ENCODE peak calls at places on chromosomes 7 and 10, in four cellular contexts. H is fibroblast of pulmonary artery, X is IMR-90, E is pancreas. Y is an unnamed sample.

GRCh38 chr7:112009081-112009480 is 197.1 kb downstream of the DOCK4 start:
- DNase-seq in H (peak), X (peak), E (no peak), Y (no peak)

GRCh38 chr7:73850781-73851207 is 8.5 kb upstream of the METTL27 start:
- DNase-seq in H (peak), X (peak), E (peak), Y (no peak)

GRCh38 chr7:40156988-40157387 is 22.2 kb downstream of the SUGCT start:
- DNase-seq in H (no peak), X (no peak), E (no peak), Y (no peak)

GRCh38 chr10:75972494-75973276 is 541.3 kb downstream of the LRMDA start:
- DNase-seq in H (peak), X (peak), E (no peak), Y (no peak)

GRCh38 chr10:127344346-127344745 is 148.0 kb upstream of the INSYN2A start:
- DNase-seq in H (no peak), X (no peak), E (no peak), Y (no peak)

GRCh38 chr10:90930971-90931841 is 10.3 kb upstream of the ANKRD1 start:
- DNase-seq in H (peak), X (peak), E (no peak), Y (peak)

GRCh38 chr7:30916255-30916654 is 4.6 kb downstream of the AQP1 start:
- DNase-seq in H (no peak), X (no peak), E (peak), Y (no peak)

GRCh38 chr10:101238732-101239105 is 9.5 kb upstream of the LBX1 start:
- DNase-seq in H (no peak), X (no peak), E (no peak), Y (no peak)

GRCh38 chr10:3805227-3805790 is 20.3 kb upstream of the KLF6 start:
- DNase-seq in H (peak), X (peak), E (no peak), Y (peak)

GRCh38 chr7:815284-816216 is 16.7 kb upstream of the SUN1 start:
- DNase-seq in H (no peak), X (no peak), E (peak), Y (no peak)

GRCh38 chr10:6637053-6637452 is 57.0 kb upstream of the PRKCQ start:
- DNase-seq in H (no peak), X (no peak), E (no peak), Y (no peak)

GRCh38 chr7:81447351-81447952 is 322.4 kb downstream of the HGF start:
- DNase-seq in H (peak), X (peak), E (no peak), Y (no peak)

GRCh38 chr7:81441750-81442149 is 328.1 kb downstream of the HGF start:
- DNase-seq in H (no peak), X (no peak), E (no peak), Y (no peak)

GRCh38 chr7:81449105-81449504 is 320.7 kb downstream of the HGF start:
- DNase-seq in H (peak), X (no peak), E (no peak), Y (no peak)

GRCh38 chr7:81445462-81445861 is 324.4 kb downstream of the HGF start:
- DNase-seq in H (no peak), X (no peak), E (no peak), Y (no peak)

DNA sequence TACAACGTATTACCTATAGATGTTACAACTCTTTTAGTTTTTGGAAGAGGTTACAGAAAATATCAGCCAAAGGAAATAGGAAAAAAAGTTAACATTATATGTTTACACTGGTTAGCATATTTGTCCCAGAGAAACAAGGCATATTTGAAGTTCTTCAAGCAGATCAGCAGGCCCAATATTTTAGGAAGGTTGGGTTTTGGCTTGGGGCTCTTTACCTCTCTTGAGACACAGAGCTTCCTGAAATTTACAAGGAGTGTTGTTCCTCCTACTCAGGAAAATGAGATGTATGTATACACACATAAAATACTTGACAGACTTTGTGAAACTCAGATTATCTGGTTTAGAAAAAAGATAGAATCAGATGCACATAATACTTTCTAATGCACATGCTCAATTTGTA is 323.6 kb downstream of the HGF start:
- DNase-seq in H (no peak), X (no peak), E (no peak), Y (no peak)
- TF ChIP-seq CTCF in H (no peak), X (no peak), E (no peak), Y (no peak)

DNA sequence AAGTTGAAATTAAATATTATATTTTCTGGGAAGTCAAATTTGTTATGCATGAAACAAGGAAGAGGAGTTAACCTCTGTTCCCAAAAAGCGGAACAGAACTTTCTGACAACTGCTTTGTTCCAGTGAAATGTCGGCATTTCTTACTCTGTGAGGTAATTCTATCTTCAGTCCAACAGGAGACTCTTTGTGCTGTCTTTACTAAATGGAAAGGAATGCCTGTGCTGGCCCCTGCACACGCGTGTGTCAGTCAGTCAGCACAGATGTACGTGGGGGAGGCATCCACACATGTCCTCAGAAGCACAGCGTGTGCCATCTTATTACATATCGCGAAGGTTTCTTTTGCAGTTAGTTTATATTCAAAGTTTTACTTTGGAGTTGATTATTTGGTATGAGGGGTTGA is 37.5 kb downstream of the NET1 start:
- DNase-seq in H (peak), X (peak), E (no peak), Y (no peak)
- H3K4me3 ChIP-seq in H (peak), X (peak), E (peak), Y (no peak)

DNA sequence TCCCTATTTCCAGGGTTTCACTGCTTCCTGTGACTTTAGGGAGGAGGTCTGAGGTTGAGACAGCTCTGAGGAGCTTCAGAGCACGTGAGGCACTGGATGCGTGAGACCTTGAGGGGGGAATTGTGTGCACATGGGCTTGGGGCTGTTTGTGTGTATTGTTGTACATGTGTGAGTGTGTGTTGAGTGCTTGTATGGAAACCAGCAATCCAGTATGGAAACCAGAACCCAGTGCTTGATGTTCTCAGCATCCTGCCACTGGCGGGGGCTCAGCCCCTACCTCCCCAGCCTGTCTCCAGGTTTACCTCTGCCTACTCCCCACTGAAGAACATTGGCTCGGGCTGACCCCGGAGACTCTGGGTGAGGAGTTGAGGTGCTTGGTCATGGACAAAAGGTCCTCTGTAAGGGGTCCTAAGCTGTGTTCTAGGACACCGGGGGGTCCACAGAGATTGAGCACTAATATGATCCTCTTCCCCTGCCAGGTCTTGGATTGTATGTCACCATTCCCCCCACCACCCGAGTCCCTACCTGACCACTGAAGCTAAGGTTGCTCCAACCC is 20.8 kb downstream of the SFTPD start:
- DNase-seq in H (no peak), X (no peak), E (no peak), Y (no peak)
- TF ChIP-seq CTCF in H (no peak), X (no peak), E (no peak), Y (no peak)

DNA sequence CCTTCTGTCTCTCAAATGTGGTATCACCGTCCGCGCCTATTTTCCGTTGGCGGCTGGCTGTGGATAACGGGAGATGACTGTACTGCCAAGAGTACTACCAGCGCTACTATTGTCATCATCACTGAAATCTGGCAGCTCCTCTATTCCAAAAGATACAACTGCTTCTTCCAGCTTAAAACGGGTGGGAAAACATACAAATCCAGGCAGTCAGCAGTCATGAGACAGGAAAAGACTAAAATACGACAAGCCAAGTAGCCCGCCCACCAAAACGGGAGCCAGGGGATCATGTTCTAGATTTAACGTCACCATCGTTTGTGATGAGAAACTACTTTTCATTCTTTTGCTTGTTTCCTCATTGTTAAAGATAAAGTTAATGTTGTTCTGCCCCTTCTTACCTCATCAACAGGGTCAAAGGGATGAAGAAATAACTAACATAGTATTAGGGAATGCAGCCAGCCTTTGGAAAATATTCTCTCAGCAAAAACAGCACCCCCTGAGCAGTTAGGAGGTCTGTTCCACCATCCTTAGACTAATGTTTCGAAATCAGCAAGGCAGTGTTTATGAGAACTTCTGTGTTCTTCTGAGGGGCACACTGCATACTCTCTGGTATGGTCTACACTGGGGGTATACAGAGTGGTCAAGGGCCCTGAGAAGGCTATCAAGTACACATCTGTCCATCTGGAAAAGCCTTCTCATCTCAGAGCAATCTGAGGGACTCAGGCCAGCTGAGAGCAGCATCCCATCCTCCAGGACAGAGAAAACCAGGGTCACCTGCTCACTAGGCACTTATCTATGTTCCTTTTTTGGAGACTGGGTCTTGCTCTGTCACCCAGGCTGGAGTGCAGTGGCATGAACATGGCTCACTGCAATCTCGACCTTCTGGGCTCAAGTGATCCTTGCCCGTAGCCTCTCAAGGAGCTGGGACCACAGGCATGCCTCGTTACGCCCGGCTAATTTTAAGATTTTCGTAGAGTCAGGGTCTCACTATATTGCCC is 47.5 kb downstream of the GNA12 start:
- DNase-seq in H (peak), X (peak), E (no peak), Y (peak)
- H3K4me3 ChIP-seq in H (peak), X (no peak), E (no peak), Y (no peak)

DNA sequence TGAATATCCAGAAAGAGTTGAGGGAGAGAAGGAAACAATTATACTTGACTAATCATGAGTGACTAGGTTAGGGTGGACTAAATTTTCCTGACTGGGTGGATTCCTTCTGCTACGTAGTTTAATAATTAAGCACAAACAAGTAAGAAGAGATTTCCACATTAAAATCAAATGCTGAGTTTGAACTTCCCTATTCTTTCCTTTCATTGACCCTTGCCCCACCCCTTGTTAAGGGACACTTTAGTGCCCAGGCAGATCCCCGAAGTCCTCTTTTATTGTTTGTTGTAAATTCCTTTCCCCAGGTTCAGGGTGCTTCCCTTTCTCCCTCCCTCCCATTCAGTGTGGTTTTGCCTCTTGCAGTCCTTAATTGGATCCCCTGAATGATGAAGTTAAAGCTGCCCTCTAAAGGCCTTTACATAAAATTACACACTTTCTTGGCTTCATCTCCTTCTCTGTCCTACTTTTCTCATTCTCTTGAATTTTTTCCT is 8.8 kb upstream of the SPAM1 start:
- DNase-seq in H (peak), X (peak), E (no peak), Y (no peak)
- TF ChIP-seq CTCF in H (peak), X (peak), E (no peak), Y (peak)

GRCh38 chr7:151018421-151019129 is 5.7 kb downstream of the ATG9B start:
- DNase-seq in H (no peak), X (no peak), E (no peak), Y (no peak)

GRCh38 chr7:151019130-151019447 is 5.2 kb downstream of the ATG9B start:
- DNase-seq in H (no peak), X (no peak), E (no peak), Y (no peak)

GRCh38 chr7:151016942-151017341 is 7.4 kb downstream of the ATG9B start:
- DNase-seq in H (no peak), X (no peak), E (no peak), Y (no peak)

GRCh38 chr7:151017370-151017952 is 6.8 kb downstream of the ATG9B start:
- DNase-seq in H (no peak), X (no peak), E (no peak), Y (no peak)

DNA sequence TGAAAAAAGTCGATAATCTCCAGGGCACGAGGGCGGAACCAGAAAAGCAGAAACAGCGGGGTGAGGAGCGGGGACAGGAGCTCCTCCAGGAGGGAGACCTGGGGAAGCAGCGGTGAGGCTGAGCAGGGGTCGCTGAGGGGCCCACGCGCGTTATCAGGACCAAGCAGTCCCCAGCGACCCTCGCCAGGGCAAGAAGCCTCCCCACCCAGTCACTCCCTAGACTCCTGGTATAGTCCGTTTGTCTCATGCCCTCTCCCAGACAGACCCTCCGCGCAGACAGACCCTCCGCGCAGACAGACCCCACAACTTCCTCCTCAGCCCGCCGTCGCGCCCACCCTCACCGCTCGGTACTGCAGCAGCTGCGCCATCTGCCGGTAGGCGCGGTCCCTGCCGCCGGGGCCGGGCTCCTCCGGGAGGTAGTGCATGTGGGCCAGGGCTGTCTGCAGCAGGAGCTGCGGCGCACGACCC is 6.3 kb downstream of the ATG9B start:
- DNase-seq in H (peak), X (peak), E (peak), Y (peak)
- H3K4me3 ChIP-seq in H (no peak), X (peak), E (no peak), Y (peak)

GRCh38 chr7:86372262-86372661 is 271.4 kb upstream of the GRM3 start:
- DNase-seq in H (no peak), X (no peak), E (no peak), Y (no peak)
- TF ChIP-seq CTCF in H (no peak), X (no peak), E (no peak), Y (no peak)

DNA sequence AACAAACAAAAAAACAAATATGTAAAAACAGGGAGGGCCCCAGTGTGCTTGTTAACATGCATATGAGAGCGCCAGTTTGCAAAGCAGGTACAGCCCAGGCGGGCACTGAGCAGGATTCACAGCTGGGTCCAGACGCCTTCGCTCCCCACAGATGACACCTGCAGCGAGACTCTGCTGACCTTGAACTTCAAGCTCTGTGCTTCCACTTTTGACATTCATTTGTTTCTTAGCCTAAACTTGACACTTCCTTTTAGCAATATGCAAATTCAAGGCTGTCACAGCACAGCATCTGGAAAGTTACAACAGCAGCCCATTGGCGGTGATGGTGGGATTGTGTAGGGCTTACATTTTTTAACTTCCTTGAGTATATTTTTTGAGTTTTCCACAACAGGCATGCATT is 88.8 kb upstream of the TNS3 start:
- DNase-seq in H (no peak), X (no peak), E (no peak), Y (no peak)
- H3K4me3 ChIP-seq in H (no peak), X (no peak), E (no peak), Y (no peak)

Y was measured in heart right ventricle.